ENCODE peak calls at places on chromosomes 6 and 20, in seven cellular contexts. X, H, T, O, G, K and J are unnamed samples.

GRCh38 chr6:48150701-48151100 is 39.7 kb upstream of the PTCHD4 start:
- DNase-seq in X (no peak), H (no peak), T (no peak), O (no peak), G (no peak), K (no peak), J (no peak)

GRCh38 chr6:37559501-37559900 is 59.8 kb upstream of the CCDC167 start:
- DNase-seq in X (no peak), H (no peak), T (no peak), O (no peak), G (no peak), K (no peak), J (no peak)

GRCh38 chr20:39795401-39796272 is 833.5 kb downstream of the DHX35 start:
- DNase-seq in X (no peak), H (no peak), T (peak; percentile 15), O (no peak), G (no peak), K (no peak), J (no peak)

GRCh38 chr6:12356983-12357972 is 67.1 kb downstream of the EDN1 start:
- DNase-seq in X (peak; percentile 80), H (no peak), T (no peak), O (no peak), G (no peak), K (no peak), J (no peak)

GRCh38 chr6:110068592-110068967 is 90.5 kb downstream of the GPR6 start:
- DNase-seq in X (no peak), H (no peak), T (no peak), O (no peak), G (no peak), K (no peak), J (no peak)

GRCh38 chr6:33418690-33419291 is 884 bp upstream of the CUTA start:
- DNase-seq in X (no peak), H (peak; percentile 60), T (no peak), O (peak; percentile 59), G (no peak), K (no peak), J (no peak)

GRCh38 chr6:119187596-119187995 is 109.1 kb upstream of the FAM184A start:
- DNase-seq in X (no peak), H (no peak), T (no peak), O (no peak), G (no peak), K (no peak), J (no peak)

GRCh38 chr6:50608421-50608820 is 104.9 kb upstream of the TFAP2D start:
- DNase-seq in X (no peak), H (no peak), T (no peak), O (no peak), G (no peak), K (no peak), J (no peak)

GRCh38 chr6:138107752-138108592 is 753 bp upstream of the PERP start:
- DNase-seq in X (no peak), H (no peak), T (no peak), O (no peak), G (no peak), K (peak; percentile 54), J (peak; percentile 39)

GRCh38 chr20:34076952-34077351 is 35.1 kb downstream of the EIF2S2 start:
- DNase-seq in X (no peak), H (no peak), T (no peak), O (no peak), G (no peak), K (no peak), J (no peak)

GRCh38 chr20:2750343-2751251 is 49.8 kb downstream of the CPXM1 start:
- DNase-seq in X (no peak), H (peak; percentile 63), T (no peak), O (peak; percentile 68), G (no peak), K (no peak), J (peak; percentile 38)

GRCh38 chr20:9214676-9215075 is 145.8 kb downstream of the PLCB4 start:
- DNase-seq in X (no peak), H (no peak), T (peak; percentile 99), O (peak; percentile 94), G (no peak), K (no peak), J (no peak)

GRCh38 chr6:151992091-151992490 is 184.6 kb downstream of the ESR1 start:
- DNase-seq in X (no peak), H (no peak), T (no peak), O (no peak), G (no peak), K (no peak), J (no peak)

GRCh38 chr6:26476893-26477292 is 19.1 kb downstream of the BTN2A1 start:
- DNase-seq in X (no peak), H (no peak), T (no peak), O (no peak), G (no peak), K (no peak), J (no peak)

GRCh38 chr6:16671302-16672289 is 89.7 kb downstream of the ATXN1 start:
- DNase-seq in X (no peak), H (no peak), T (no peak), O (no peak), G (no peak), K (no peak), J (no peak)

GRCh38 chr6:160883560-160883959 is 108.0 kb upstream of the MAP3K4 start:
- DNase-seq in X (no peak), H (no peak), T (no peak), O (no peak), G (no peak), K (no peak), J (no peak)

GRCh38 chr6:30775104-30775503 is 30.8 kb upstream of the IER3 start:
- DNase-seq in X (no peak), H (no peak), T (no peak), O (no peak), G (no peak), K (no peak), J (no peak)

GRCh38 chr6:169326067-169326799 is 72.6 kb upstream of the THBS2 start:
- DNase-seq in X (peak; percentile 72), H (peak; percentile 67), T (no peak), O (peak; percentile 58), G (no peak), K (no peak), J (no peak)

GRCh38 chr20:47256665-47257236 is 99.7 kb downstream of the ZMYND8 start:
- DNase-seq in X (no peak), H (no peak), T (no peak), O (peak; percentile 66), G (no peak), K (no peak), J (no peak)